ENCODE peak calls at places on chromosomes 6 and 20, in five cellular contexts. F is pancreas; W is CD8-positive, alpha-beta T cell; X is mesendoderm; E is astrocyte. U is an unnamed sample.

GRCh38 chr20:59121714-59122376 is 41.8 kb upstream of the ZNF831 start:
- DNase-seq in F (no peak), W (no peak), X (peak), E (no peak), U (no peak)

GRCh38 chr6:18753071-18753470 is 365.9 kb downstream of the RNF144B start:
- DNase-seq in F (no peak), W (no peak), X (no peak), E (no peak), U (no peak)

GRCh38 chr6:100592929-100593328 is 128.2 kb upstream of the SIM1 start:
- DNase-seq in F (no peak), W (no peak), X (no peak), E (no peak), U (no peak)

GRCh38 chr6:72260489-72260888 is 361.4 kb upstream of the KCNQ5 start:
- DNase-seq in F (no peak), W (no peak), X (no peak), E (peak), U (no peak)

GRCh38 chr20:12394786-12395185 is 477.1 kb downstream of the BTBD3 start:
- DNase-seq in F (no peak), W (no peak), X (peak), E (no peak), U (no peak)

GRCh38 chr6:93894521-93894920 is 475.2 kb upstream of the EPHA7 start:
- DNase-seq in F (no peak), W (no peak), X (no peak), E (peak), U (no peak)

GRCh38 chr20:3163099-3164042 is 3.7 kb upstream of the FASTKD5 start:
- DNase-seq in F (no peak), W (no peak), X (no peak), E (no peak), U (no peak)

GRCh38 chr20:34553366-34553867 is 5.1 kb upstream of the MAP1LC3A start:
- DNase-seq in F (peak), W (no peak), X (no peak), E (no peak), U (no peak)

GRCh38 chr20:9615766-9616454 is 101.5 kb downstream of the LAMP5 start:
- DNase-seq in F (no peak), W (no peak), X (no peak), E (no peak), U (no peak)

GRCh38 chr6:164010446-164011071 is 596.0 kb downstream of the QKI start:
- DNase-seq in F (no peak), W (no peak), X (no peak), E (peak), U (no peak)

GRCh38 chr6:33170176-33171095 is 21.8 kb downstream of the COL11A2 start:
- DNase-seq in F (no peak), W (no peak), X (no peak), E (no peak), U (no peak)

GRCh38 chr6:73537677-73538076 is 16.8 kb upstream of the EEF1A1 start:
- DNase-seq in F (no peak), W (no peak), X (no peak), E (no peak), U (no peak)

GRCh38 chr6:87586371-87587077 is 3.3 kb downstream of the RARS2 start:
- DNase-seq in F (no peak), W (no peak), X (no peak), E (peak), U (no peak)

GRCh38 chr6:115728171-115728570 is 332.5 kb downstream of the FRK start:
- DNase-seq in F (no peak), W (no peak), X (no peak), E (no peak), U (no peak)

GRCh38 chr6:29792123-29793035 is 35.2 kb upstream of the HLA-G start:
- DNase-seq in F (peak), W (peak), X (peak), E (no peak), U (peak)

GRCh38 chr6:29791162-29791561 is 36.5 kb upstream of the HLA-G start:
- DNase-seq in F (no peak), W (no peak), X (no peak), E (no peak), U (no peak)

GRCh38 chr6:29793036-29793356 is 34.6 kb upstream of the HLA-G start:
- DNase-seq in F (no peak), W (no peak), X (no peak), E (no peak), U (no peak)

GRCh38 chr6:29790626-29791025 is 37.0 kb upstream of the HLA-G start:
- DNase-seq in F (no peak), W (no peak), X (no peak), E (no peak), U (no peak)

DNA sequence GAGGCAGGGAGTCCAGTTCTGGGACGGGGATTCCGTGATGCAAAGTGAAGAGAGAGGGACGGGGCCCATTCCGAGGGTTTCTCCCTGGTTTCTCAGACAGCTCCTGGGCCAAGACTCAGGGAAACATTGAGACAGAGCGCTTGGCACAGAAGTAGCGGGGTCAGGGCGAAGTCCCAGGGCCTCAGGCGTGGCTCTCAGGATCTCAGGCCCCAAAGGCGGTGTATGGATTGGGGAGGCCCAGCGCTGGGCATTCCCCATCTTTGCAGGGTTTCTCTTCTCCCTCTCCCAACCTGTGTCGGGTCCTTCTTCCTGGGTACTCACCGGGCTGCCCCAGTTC is 35.9 kb upstream of the HLA-G start:
- DNase-seq in F (peak), W (no peak), X (no peak), E (no peak), U (no peak)
- H3K27ac ChIP-seq in F (peak), W (peak), X (no peak), E (no peak), U (no peak)

GRCh38 chr6:37344308-37344707 is 9.5 kb upstream of the RNF8 start:
- DNase-seq in F (no peak), W (no peak), X (no peak), E (no peak), U (no peak)

GRCh38 chr6:37338745-37339255 is 15.0 kb upstream of the RNF8 start:
- DNase-seq in F (no peak), W (no peak), X (no peak), E (no peak), U (no peak)

GRCh38 chr6:37339911-37340638 is 13.7 kb upstream of the RNF8 start:
- DNase-seq in F (no peak), W (no peak), X (no peak), E (no peak), U (no peak)

GRCh38 chr6:37343248-37343647 is 10.5 kb upstream of the RNF8 start:
- DNase-seq in F (no peak), W (no peak), X (no peak), E (no peak), U (no peak)

GRCh38 chr6:37340639-37340943 is 13.2 kb upstream of the RNF8 start:
- DNase-seq in F (no peak), W (no peak), X (no peak), E (no peak), U (no peak)
- H3K27ac ChIP-seq in F (no peak), W (no peak), X (no peak), E (no peak), U (no peak)

GRCh38 chr6:4322134-4322845 is 186.9 kb upstream of the ECI2 start:
- DNase-seq in F (no peak), W (no peak), X (no peak), E (no peak), U (no peak)

GRCh38 chr6:4320860-4321259 is 185.5 kb upstream of the ECI2 start:
- DNase-seq in F (no peak), W (no peak), X (no peak), E (peak), U (no peak)

GRCh38 chr6:4323322-4323721 is 187.9 kb upstream of the ECI2 start:
- DNase-seq in F (no peak), W (no peak), X (peak), E (no peak), U (no peak)

GRCh38 chr6:4322846-4323309 is 187.5 kb upstream of the ECI2 start:
- DNase-seq in F (no peak), W (no peak), X (peak), E (no peak), U (no peak)

DNA sequence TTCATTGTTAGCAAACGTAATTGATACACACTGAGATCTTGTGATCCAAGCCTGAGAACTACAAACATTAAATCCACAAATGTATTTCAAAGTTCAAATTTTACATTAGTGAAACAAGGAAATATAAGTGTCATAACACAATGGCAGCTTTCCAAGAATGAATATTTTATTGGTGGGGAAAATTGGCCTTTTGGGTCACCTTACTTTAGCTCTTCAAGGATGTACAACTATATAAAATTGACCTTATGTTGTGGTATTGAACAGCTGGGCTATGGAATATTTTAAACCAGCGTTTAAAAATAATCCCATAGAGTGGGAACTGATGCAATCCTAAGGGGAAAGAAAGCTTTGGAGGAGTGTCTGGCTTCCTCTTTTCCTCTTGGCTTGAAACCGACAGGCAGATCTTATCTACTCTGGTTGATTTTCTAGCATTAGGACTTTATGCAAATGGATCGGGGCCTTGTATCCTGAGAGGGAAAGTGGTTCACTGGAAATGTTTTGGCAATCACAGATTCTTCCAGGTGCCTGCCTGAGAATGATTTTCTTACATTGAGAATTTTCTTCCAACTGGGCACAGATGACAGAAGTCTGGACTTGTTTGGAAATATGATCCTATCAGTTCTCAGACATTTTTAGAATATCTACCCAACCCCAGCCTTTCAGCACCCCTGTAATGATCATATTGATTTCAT is 184.8 kb upstream of the ECI2 start:
- DNase-seq in F (no peak), W (no peak), X (peak), E (peak), U (no peak)
- H3K27ac ChIP-seq in F (no peak), W (no peak), X (no peak), E (peak), U (no peak)

GRCh38 chr20:51525241-51526104 is 17.0 kb downstream of the NFATC2 start:
- DNase-seq in F (no peak), W (no peak), X (no peak), E (no peak), U (no peak)
- H3K27ac ChIP-seq in F (no peak), W (peak), X (no peak), E (no peak), U (no peak)

DNA sequence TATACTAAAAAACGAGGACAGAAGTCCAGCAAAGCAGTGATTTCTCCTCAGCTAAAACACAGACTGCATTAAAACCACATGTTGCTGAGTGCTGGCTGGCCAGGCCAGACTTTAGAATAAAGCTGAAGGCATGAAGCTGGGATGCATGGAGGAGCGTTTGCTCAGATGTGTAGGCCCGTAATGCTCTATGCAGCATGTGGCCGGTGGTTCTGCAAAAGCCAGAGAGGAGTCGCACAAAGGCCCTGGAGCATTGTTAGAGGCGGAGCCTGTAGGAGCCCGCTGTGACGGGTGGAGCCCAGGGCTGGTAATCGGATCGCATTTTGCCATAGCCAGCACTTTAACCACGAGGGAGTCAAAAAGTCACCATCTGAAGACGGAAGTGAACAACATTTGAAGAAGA is 83.7 kb downstream of the SMOC2 start:
- DNase-seq in F (no peak), W (no peak), X (peak), E (no peak), U (no peak)
- H3K27ac ChIP-seq in F (no peak), W (no peak), X (no peak), E (no peak), U (no peak)